ENCODE peak calls at places on chromosomes 7 and 10, in five cellular contexts. One of them, this sample, is unnamed.

GRCh38 chr10:43395571-43396060 is 13.4 kb downstream of the HNRNPF start:
- DNase-seq in ureter: no peak
- DNase-seq in ecto neural progenitor cell: no peak
- DNase-seq in progenitor cell of endocrine pancreas: no peak
- DNase-seq in activated CD4-positive, alpha-beta T cell treated with anti-CD3 and anti-CD28 coated beads, Interleukin-2, amount 10 ng/mL, durations not matched to agents 7 days and 5 days: peak
- DNase-seq in this sample: no peak

GRCh38 chr10:93199221-93199681 is 125.6 kb downstream of the CYP26A1 start:
- DNase-seq in progenitor cell of endocrine pancreas: no peak
- DNase-seq in ureter: peak
- DNase-seq in activated CD4-positive, alpha-beta T cell treated with anti-CD3 and anti-CD28 coated beads, Interleukin-2, amount 10 ng/mL, durations not matched to agents 7 days and 5 days: no peak
- DNase-seq in ecto neural progenitor cell: no peak
- DNase-seq in this sample: peak

GRCh38 chr7:31476073-31476745 is 37.7 kb upstream of the ITPRID1 start:
- DNase-seq in ecto neural progenitor cell: no peak
- DNase-seq in activated CD4-positive, alpha-beta T cell treated with anti-CD3 and anti-CD28 coated beads, Interleukin-2, amount 10 ng/mL, durations not matched to agents 7 days and 5 days: no peak
- DNase-seq in ureter: no peak
- DNase-seq in progenitor cell of endocrine pancreas: no peak
- DNase-seq in this sample: no peak

GRCh38 chr7:69517985-69518731 is 80.1 kb upstream of the AUTS2 start:
- DNase-seq in ecto neural progenitor cell: peak
- DNase-seq in activated CD4-positive, alpha-beta T cell treated with anti-CD3 and anti-CD28 coated beads, Interleukin-2, amount 10 ng/mL, durations not matched to agents 7 days and 5 days: no peak
- DNase-seq in ureter: no peak
- DNase-seq in progenitor cell of endocrine pancreas: no peak
- DNase-seq in this sample: no peak

GRCh38 chr10:89129850-89130396 is 77.2 kb downstream of the CH25H start:
- DNase-seq in ecto neural progenitor cell: no peak
- DNase-seq in progenitor cell of endocrine pancreas: no peak
- DNase-seq in activated CD4-positive, alpha-beta T cell treated with anti-CD3 and anti-CD28 coated beads, Interleukin-2, amount 10 ng/mL, durations not matched to agents 7 days and 5 days: no peak
- DNase-seq in ureter: peak
- DNase-seq in this sample: peak

GRCh38 chr7:134709197-134709596 is 62.5 kb downstream of the BPGM start:
- DNase-seq in ureter: no peak
- DNase-seq in progenitor cell of endocrine pancreas: no peak
- DNase-seq in ecto neural progenitor cell: no peak
- DNase-seq in activated CD4-positive, alpha-beta T cell treated with anti-CD3 and anti-CD28 coated beads, Interleukin-2, amount 10 ng/mL, durations not matched to agents 7 days and 5 days: no peak
- DNase-seq in this sample: no peak

GRCh38 chr7:64849250-64849923 is 53.7 kb upstream of the ZNF273 start:
- DNase-seq in activated CD4-positive, alpha-beta T cell treated with anti-CD3 and anti-CD28 coated beads, Interleukin-2, amount 10 ng/mL, durations not matched to agents 7 days and 5 days: no peak
- DNase-seq in progenitor cell of endocrine pancreas: no peak
- DNase-seq in ecto neural progenitor cell: no peak
- DNase-seq in ureter: no peak
- DNase-seq in this sample: no peak

GRCh38 chr7:54877683-54878082 is 118.7 kb upstream of the SEC61G start:
- DNase-seq in activated CD4-positive, alpha-beta T cell treated with anti-CD3 and anti-CD28 coated beads, Interleukin-2, amount 10 ng/mL, durations not matched to agents 7 days and 5 days: no peak
- DNase-seq in progenitor cell of endocrine pancreas: no peak
- DNase-seq in ureter: no peak
- DNase-seq in ecto neural progenitor cell: no peak
- DNase-seq in this sample: no peak

GRCh38 chr10:85265121-85265520 is 936.7 kb downstream of the CCSER2 start:
- DNase-seq in ureter: no peak
- DNase-seq in progenitor cell of endocrine pancreas: no peak
- DNase-seq in activated CD4-positive, alpha-beta T cell treated with anti-CD3 and anti-CD28 coated beads, Interleukin-2, amount 10 ng/mL, durations not matched to agents 7 days and 5 days: no peak
- DNase-seq in ecto neural progenitor cell: no peak
- DNase-seq in this sample: no peak

GRCh38 chr7:158272509-158273137 is 315.0 kb downstream of the PTPRN2 start:
- DNase-seq in ecto neural progenitor cell: no peak
- DNase-seq in activated CD4-positive, alpha-beta T cell treated with anti-CD3 and anti-CD28 coated beads, Interleukin-2, amount 10 ng/mL, durations not matched to agents 7 days and 5 days: no peak
- DNase-seq in ureter: no peak
- DNase-seq in progenitor cell of endocrine pancreas: no peak
- DNase-seq in this sample: no peak

GRCh38 chr10:33129987-33130386 is 172.0 kb upstream of the ITGB1 start:
- DNase-seq in ecto neural progenitor cell: no peak
- DNase-seq in activated CD4-positive, alpha-beta T cell treated with anti-CD3 and anti-CD28 coated beads, Interleukin-2, amount 10 ng/mL, durations not matched to agents 7 days and 5 days: no peak
- DNase-seq in progenitor cell of endocrine pancreas: no peak
- DNase-seq in ureter: no peak
- DNase-seq in this sample: no peak

GRCh38 chr7:131081308-131081707 is 246.4 kb upstream of the MKLN1 start:
- DNase-seq in activated CD4-positive, alpha-beta T cell treated with anti-CD3 and anti-CD28 coated beads, Interleukin-2, amount 10 ng/mL, durations not matched to agents 7 days and 5 days: no peak
- DNase-seq in ecto neural progenitor cell: no peak
- DNase-seq in progenitor cell of endocrine pancreas: no peak
- DNase-seq in ureter: no peak
- DNase-seq in this sample: no peak

GRCh38 chr7:124649397-124650029 is 116.1 kb downstream of the GPR37 start:
- DNase-seq in ecto neural progenitor cell: no peak
- DNase-seq in activated CD4-positive, alpha-beta T cell treated with anti-CD3 and anti-CD28 coated beads, Interleukin-2, amount 10 ng/mL, durations not matched to agents 7 days and 5 days: no peak
- DNase-seq in progenitor cell of endocrine pancreas: no peak
- DNase-seq in ureter: no peak
- DNase-seq in this sample: no peak

GRCh38 chr10:35377050-35377723 is 40.9 kb downstream of the CCNY start:
- DNase-seq in ureter: no peak
- DNase-seq in activated CD4-positive, alpha-beta T cell treated with anti-CD3 and anti-CD28 coated beads, Interleukin-2, amount 10 ng/mL, durations not matched to agents 7 days and 5 days: no peak
- DNase-seq in progenitor cell of endocrine pancreas: no peak
- DNase-seq in ecto neural progenitor cell: no peak
- DNase-seq in this sample: no peak

GRCh38 chr7:78323118-78323517 is 524.5 kb downstream of the PHTF2 start:
- DNase-seq in progenitor cell of endocrine pancreas: no peak
- DNase-seq in activated CD4-positive, alpha-beta T cell treated with anti-CD3 and anti-CD28 coated beads, Interleukin-2, amount 10 ng/mL, durations not matched to agents 7 days and 5 days: no peak
- DNase-seq in ecto neural progenitor cell: no peak
- DNase-seq in ureter: no peak
- DNase-seq in this sample: no peak

GRCh38 chr7:149669121-149669818 is 104.1 kb downstream of the ZNF467 start:
- DNase-seq in progenitor cell of endocrine pancreas: no peak
- DNase-seq in ureter: no peak
- DNase-seq in activated CD4-positive, alpha-beta T cell treated with anti-CD3 and anti-CD28 coated beads, Interleukin-2, amount 10 ng/mL, durations not matched to agents 7 days and 5 days: no peak
- DNase-seq in ecto neural progenitor cell: no peak
- DNase-seq in this sample: peak